ENCODE peak calls at places on chromosome 3, in five cellular contexts. R is K562, Q is HepG2, D is SK-N-SH, E is GM12878. A is an unnamed sample.

GRCh38 chr3:180720012-180720411 is 40.7 kb upstream of the CCDC39 start:
- DNase-seq in R (no peak), Q (no peak), D (no peak), E (no peak), A (no peak)

GRCh38 chr3:58434990-58435389 is 1.4 kb upstream of the PDHB start:
- DNase-seq in R (no peak), Q (peak), D (no peak), E (no peak), A (no peak)

GRCh38 chr3:8651418-8652322 is 7.1 kb upstream of the SSUH2 start:
- DNase-seq in R (no peak), Q (peak), D (peak), E (no peak), A (no peak)

GRCh38 chr3:24184528-24185176 is 239.6 kb downstream of the NR1D2 start:
- DNase-seq in R (no peak), Q (no peak), D (no peak), E (no peak), A (no peak)

GRCh38 chr3:10292505-10293419 is at the start of gene GHRL:
- DNase-seq in R (peak), Q (peak), D (no peak), E (peak), A (no peak)

GRCh38 chr3:135987647-135988046 is 22.1 kb downstream of the PPP2R3A start:
- DNase-seq in R (no peak), Q (no peak), D (no peak), E (no peak), A (no peak)

GRCh38 chr3:145015243-145015642 is 1043.6 kb downstream of the DIPK2A start:
- DNase-seq in R (no peak), Q (no peak), D (no peak), E (no peak), A (no peak)

GRCh38 chr3:99651561-99651960 is 13.2 kb downstream of the COL8A1 start:
- DNase-seq in R (no peak), Q (no peak), D (no peak), E (no peak), A (no peak)

GRCh38 chr3:43770426-43771103 is 79.8 kb downstream of the ABHD5 start:
- DNase-seq in R (peak), Q (no peak), D (peak), E (no peak), A (no peak)

DNA sequence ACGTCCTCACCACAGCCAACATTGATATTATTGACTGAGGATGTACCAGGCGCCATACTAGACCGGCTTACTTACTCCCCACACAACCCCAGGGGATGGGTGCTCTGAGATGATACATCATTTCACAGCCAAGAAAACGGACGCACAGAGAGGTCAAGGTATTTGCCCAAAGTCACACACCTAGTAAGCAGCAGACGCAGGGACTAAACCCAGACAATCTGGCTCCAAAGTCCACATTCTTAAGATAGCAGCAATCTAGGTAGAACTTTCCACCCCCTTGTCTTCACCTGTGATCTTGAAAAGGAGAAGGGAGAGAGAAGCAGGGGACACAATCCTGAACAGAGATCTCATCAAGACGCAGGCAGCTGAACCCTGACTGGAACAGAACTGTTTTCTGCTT is 200.6 kb downstream of the XXYLT1 start:
- DNase-seq in R (no peak), Q (no peak), D (no peak), E (no peak), A (no peak)
- TF ChIP-seq FOXM1 in R (no peak), Q (no peak), D (no peak), E (no peak), A (no peak)

GRCh38 chr3:39125837-39126500 is 18.5 kb downstream of the TTC21A start:
- DNase-seq in R (no peak), Q (peak), D (no peak), E (no peak), A (no peak)
- TF ChIP-seq FOXM1 in R (no peak), Q (no peak), D (no peak), E (no peak), A (no peak)

GRCh38 chr3:123383101-123384053 is 65.5 kb downstream of the ADCY5 start:
- DNase-seq in R (no peak), Q (no peak), D (peak), E (no peak), A (no peak)
- TF ChIP-seq FOXM1 in R (no peak), Q (no peak), D (no peak), E (no peak), A (no peak)

GRCh38 chr3:124491098-124491497 is 239.2 kb upstream of the UMPS start:
- DNase-seq in R (no peak), Q (no peak), D (no peak), E (no peak), A (no peak)

GRCh38 chr3:124496066-124496465 is 234.2 kb upstream of the UMPS start:
- DNase-seq in R (no peak), Q (no peak), D (no peak), E (no peak), A (no peak)

GRCh38 chr3:124491875-124492274 is 238.4 kb upstream of the UMPS start:
- DNase-seq in R (no peak), Q (no peak), D (no peak), E (no peak), A (no peak)

GRCh38 chr3:124489506-124489905 is 240.7 kb upstream of the UMPS start:
- DNase-seq in R (no peak), Q (no peak), D (no peak), E (no peak), A (no peak)

DNA sequence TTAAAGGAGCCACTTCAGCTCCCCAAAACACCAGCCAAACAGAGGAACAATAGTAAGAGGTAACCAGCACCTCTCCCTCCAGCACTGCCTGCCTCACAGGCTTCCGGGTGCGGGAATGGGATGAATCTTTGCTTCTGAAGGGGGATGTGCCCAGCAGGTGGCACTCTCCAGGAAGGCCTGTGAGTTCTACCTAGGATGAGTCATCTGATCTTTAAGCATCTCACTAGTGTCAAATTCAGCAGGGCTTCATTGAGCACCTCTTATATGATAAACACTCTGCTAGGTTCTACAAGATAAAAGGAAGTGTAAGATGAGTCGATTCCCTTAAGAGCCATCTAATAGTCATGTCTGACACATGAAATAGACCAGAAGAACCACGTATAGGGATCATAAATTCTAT is 237.4 kb upstream of the UMPS start:
- DNase-seq in R (peak), Q (peak), D (peak), E (no peak), A (peak)
- TF ChIP-seq FOXM1 in R (no peak), Q (no peak), D (no peak), E (no peak), A (no peak)

DNA sequence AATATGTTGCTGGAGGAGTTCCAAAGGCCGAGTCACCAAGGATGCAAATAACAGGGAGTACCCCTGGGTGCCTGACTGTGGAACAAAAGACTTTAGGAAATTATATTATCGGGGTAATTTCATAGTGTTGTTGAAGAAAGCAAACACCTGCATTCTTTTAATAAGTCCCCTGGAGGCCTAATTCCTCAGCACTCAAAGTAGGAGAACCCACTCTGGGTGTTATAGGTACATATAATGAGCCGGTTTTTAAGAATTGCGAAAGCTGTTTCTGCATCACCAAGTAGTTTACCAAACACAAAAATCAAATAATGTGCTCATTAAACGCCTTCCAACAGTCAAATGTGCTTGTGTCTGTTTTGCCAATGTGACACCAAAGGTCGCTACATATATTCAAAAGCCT is 206.5 kb upstream of the PRICKLE2 start:
- DNase-seq in R (no peak), Q (no peak), D (no peak), E (no peak), A (no peak)
- TF ChIP-seq FOXM1 in R (no peak), Q (no peak), D (no peak), E (no peak), A (no peak)

A was measured in HEK293T.